ENCODE peak calls at places on chromosomes 11 and 22, in five cellular contexts. One of them, this sample, is unnamed.

GRCh38 chr11:68373810-68374501 is 61.6 kb downstream of the LRP5 start:
- DNase-seq in bronchial epithelial cell: no peak
- DNase-seq in AG04450: no peak
- DNase-seq in NCI-H774: peak
- DNase-seq in activated naive CD8-positive, alpha-beta T cell treated with anti-CD3 and anti-CD28 coated beads, Interleukin-2, amount 50 U/mL, for 24 hours: no peak
- DNase-seq in this sample: no peak

GRCh38 chr22:19448739-19449421 is 1.4 kb upstream of the C22orf39 start:
- DNase-seq in AG04450: no peak
- DNase-seq in bronchial epithelial cell: no peak
- DNase-seq in NCI-H774: no peak
- DNase-seq in activated naive CD8-positive, alpha-beta T cell treated with anti-CD3 and anti-CD28 coated beads, Interleukin-2, amount 50 U/mL, for 24 hours: peak
- DNase-seq in this sample: no peak

GRCh38 chr22:44879301-44879680 is 126.9 kb downstream of the ARHGAP8 start:
- DNase-seq in activated naive CD8-positive, alpha-beta T cell treated with anti-CD3 and anti-CD28 coated beads, Interleukin-2, amount 50 U/mL, for 24 hours: no peak
- DNase-seq in NCI-H774: no peak
- DNase-seq in bronchial epithelial cell: no peak
- DNase-seq in AG04450: no peak
- DNase-seq in this sample: no peak

GRCh38 chr11:15275141-15275540 is 160.4 kb downstream of the INSC start:
- DNase-seq in activated naive CD8-positive, alpha-beta T cell treated with anti-CD3 and anti-CD28 coated beads, Interleukin-2, amount 50 U/mL, for 24 hours: no peak
- DNase-seq in AG04450: no peak
- DNase-seq in bronchial epithelial cell: no peak
- DNase-seq in NCI-H774: no peak
- DNase-seq in this sample: no peak

GRCh38 chr11:115168229-115168671 is 336.0 kb downstream of the CADM1 start:
- DNase-seq in bronchial epithelial cell: peak
- DNase-seq in activated naive CD8-positive, alpha-beta T cell treated with anti-CD3 and anti-CD28 coated beads, Interleukin-2, amount 50 U/mL, for 24 hours: no peak
- DNase-seq in NCI-H774: peak
- DNase-seq in AG04450: no peak
- DNase-seq in this sample: no peak

GRCh38 chr11:108705061-108705460 is 40.2 kb downstream of the DDX10 start:
- DNase-seq in activated naive CD8-positive, alpha-beta T cell treated with anti-CD3 and anti-CD28 coated beads, Interleukin-2, amount 50 U/mL, for 24 hours: no peak
- DNase-seq in NCI-H774: no peak
- DNase-seq in bronchial epithelial cell: no peak
- DNase-seq in AG04450: no peak
- DNase-seq in this sample: no peak

GRCh38 chr11:60964801-60965200 is 6.7 kb upstream of the CD6 start:
- DNase-seq in NCI-H774: no peak
- DNase-seq in activated naive CD8-positive, alpha-beta T cell treated with anti-CD3 and anti-CD28 coated beads, Interleukin-2, amount 50 U/mL, for 24 hours: no peak
- DNase-seq in bronchial epithelial cell: no peak
- DNase-seq in AG04450: no peak
- DNase-seq in this sample: no peak

GRCh38 chr22:27210111-27210739 is 552.8 kb downstream of the MIAT start:
- DNase-seq in AG04450: no peak
- DNase-seq in NCI-H774: no peak
- DNase-seq in activated naive CD8-positive, alpha-beta T cell treated with anti-CD3 and anti-CD28 coated beads, Interleukin-2, amount 50 U/mL, for 24 hours: no peak
- DNase-seq in bronchial epithelial cell: no peak
- DNase-seq in this sample: no peak

GRCh38 chr11:120807414-120808150 is 216.3 kb upstream of the TBCEL start:
- DNase-seq in AG04450: peak
- DNase-seq in activated naive CD8-positive, alpha-beta T cell treated with anti-CD3 and anti-CD28 coated beads, Interleukin-2, amount 50 U/mL, for 24 hours: no peak
- DNase-seq in NCI-H774: no peak
- DNase-seq in bronchial epithelial cell: peak
- DNase-seq in this sample: no peak